ENCODE peak calls at places on chromosomes 11 and 22, in six cellular contexts. One of them, this sample, is unnamed.

GRCh38 chr22:42842658-42843370 is 14.3 kb downstream of the ARFGAP3 start:
- DNase-seq in fibroblast of pulmonary artery: no peak
- DNase-seq in heart left ventricle: no peak
- DNase-seq in heart right ventricle: no peak
- DNase-seq in neural progenitor cell: no peak
- DNase-seq in dorsolateral prefrontal cortex: no peak
- DNase-seq in this sample: no peak

GRCh38 chr22:44369241-44369652 is 56.5 kb upstream of the SHISAL1 start:
- DNase-seq in fibroblast of pulmonary artery: no peak
- DNase-seq in heart left ventricle: peak
- DNase-seq in heart right ventricle: no peak
- DNase-seq in neural progenitor cell: peak
- DNase-seq in dorsolateral prefrontal cortex: no peak
- DNase-seq in this sample: no peak

GRCh38 chr11:103907548-103908455 is 128.6 kb upstream of the DDI1 start:
- DNase-seq in fibroblast of pulmonary artery: peak
- DNase-seq in heart left ventricle: no peak
- DNase-seq in heart right ventricle: no peak
- DNase-seq in neural progenitor cell: no peak
- DNase-seq in dorsolateral prefrontal cortex: no peak
- DNase-seq in this sample: peak

GRCh38 chr11:104333977-104334376 is 170.0 kb upstream of the PDGFD start:
- DNase-seq in fibroblast of pulmonary artery: no peak
- DNase-seq in heart left ventricle: no peak
- DNase-seq in heart right ventricle: no peak
- DNase-seq in neural progenitor cell: no peak
- DNase-seq in dorsolateral prefrontal cortex: no peak
- DNase-seq in this sample: no peak

GRCh38 chr11:61489833-61490585 is 18.5 kb upstream of the LRRC10B start:
- DNase-seq in fibroblast of pulmonary artery: peak
- DNase-seq in heart left ventricle: no peak
- DNase-seq in heart right ventricle: peak
- DNase-seq in neural progenitor cell: peak
- DNase-seq in dorsolateral prefrontal cortex: no peak
- DNase-seq in this sample: no peak

GRCh38 chr11:279966-280761 is 2.0 kb downstream of the NLRP6 start:
- DNase-seq in fibroblast of pulmonary artery: peak
- DNase-seq in heart left ventricle: peak
- DNase-seq in heart right ventricle: peak
- DNase-seq in neural progenitor cell: no peak
- DNase-seq in dorsolateral prefrontal cortex: no peak
- DNase-seq in this sample: peak

GRCh38 chr22:20526628-20527355 is 19.4 kb downstream of the MED15 start:
- DNase-seq in fibroblast of pulmonary artery: peak
- DNase-seq in heart left ventricle: no peak
- DNase-seq in heart right ventricle: no peak
- DNase-seq in neural progenitor cell: no peak
- DNase-seq in dorsolateral prefrontal cortex: no peak
- DNase-seq in this sample: peak

GRCh38 chr11:70064726-70065317 is 13.3 kb upstream of the ANO1 start:
- DNase-seq in fibroblast of pulmonary artery: no peak
- DNase-seq in heart left ventricle: no peak
- DNase-seq in heart right ventricle: no peak
- DNase-seq in neural progenitor cell: no peak
- DNase-seq in dorsolateral prefrontal cortex: no peak
- DNase-seq in this sample: no peak

GRCh38 chr11:469684-470667 is 19.9 kb downstream of the PTDSS2 start:
- DNase-seq in fibroblast of pulmonary artery: peak
- DNase-seq in heart left ventricle: peak
- DNase-seq in heart right ventricle: peak
- DNase-seq in neural progenitor cell: no peak
- DNase-seq in dorsolateral prefrontal cortex: peak
- DNase-seq in this sample: peak

GRCh38 chr11:72439455-72439854 is 5.1 kb upstream of the CLPB start:
- DNase-seq in fibroblast of pulmonary artery: peak
- DNase-seq in heart left ventricle: no peak
- DNase-seq in heart right ventricle: no peak
- DNase-seq in neural progenitor cell: no peak
- DNase-seq in dorsolateral prefrontal cortex: no peak
- DNase-seq in this sample: peak

GRCh38 chr22:43563571-43563970 is 151.8 kb downstream of the MPPED1 start:
- DNase-seq in fibroblast of pulmonary artery: no peak
- DNase-seq in heart left ventricle: no peak
- DNase-seq in heart right ventricle: no peak
- DNase-seq in neural progenitor cell: no peak
- DNase-seq in dorsolateral prefrontal cortex: no peak
- DNase-seq in this sample: no peak

GRCh38 chr11:2259466-2259830 is 10.9 kb downstream of the ASCL2 start:
- DNase-seq in fibroblast of pulmonary artery: no peak
- DNase-seq in heart left ventricle: peak
- DNase-seq in heart right ventricle: peak
- DNase-seq in neural progenitor cell: no peak
- DNase-seq in dorsolateral prefrontal cortex: no peak
- DNase-seq in this sample: no peak

GRCh38 chr11:122440783-122441701 is 214.5 kb upstream of the UBASH3B start:
- DNase-seq in fibroblast of pulmonary artery: peak
- DNase-seq in heart left ventricle: peak
- DNase-seq in heart right ventricle: peak
- DNase-seq in neural progenitor cell: peak
- DNase-seq in dorsolateral prefrontal cortex: peak
- DNase-seq in this sample: no peak

GRCh38 chr22:46578251-46578823 is 40.9 kb upstream of the CELSR1 start:
- DNase-seq in fibroblast of pulmonary artery: no peak
- DNase-seq in heart left ventricle: no peak
- DNase-seq in heart right ventricle: no peak
- DNase-seq in neural progenitor cell: no peak
- DNase-seq in dorsolateral prefrontal cortex: no peak
- DNase-seq in this sample: no peak

GRCh38 chr11:73972620-73973449 is 9.8 kb downstream of the UCP2 start:
- DNase-seq in fibroblast of pulmonary artery: no peak
- DNase-seq in heart left ventricle: no peak
- DNase-seq in heart right ventricle: no peak
- DNase-seq in neural progenitor cell: no peak
- DNase-seq in dorsolateral prefrontal cortex: no peak
- DNase-seq in this sample: no peak

GRCh38 chr11:56163804-56164203 is 3.7 kb upstream of the OR8K5 start:
- DNase-seq in fibroblast of pulmonary artery: no peak
- DNase-seq in heart left ventricle: no peak
- DNase-seq in heart right ventricle: no peak
- DNase-seq in neural progenitor cell: no peak
- DNase-seq in dorsolateral prefrontal cortex: no peak
- DNase-seq in this sample: no peak

GRCh38 chr11:108912587-108912986 is 247.7 kb downstream of the DDX10 start:
- DNase-seq in fibroblast of pulmonary artery: peak
- DNase-seq in heart left ventricle: no peak
- DNase-seq in heart right ventricle: no peak
- DNase-seq in neural progenitor cell: no peak
- DNase-seq in dorsolateral prefrontal cortex: no peak
- DNase-seq in this sample: peak

GRCh38 chr22:47116426-47117341 is 354.2 kb downstream of the TBC1D22A start:
- DNase-seq in fibroblast of pulmonary artery: no peak
- DNase-seq in heart left ventricle: peak
- DNase-seq in heart right ventricle: no peak
- DNase-seq in neural progenitor cell: no peak
- DNase-seq in dorsolateral prefrontal cortex: no peak
- DNase-seq in this sample: no peak

GRCh38 chr11:79263001-79263400 is 177.8 kb downstream of the TENM4 start:
- DNase-seq in fibroblast of pulmonary artery: peak
- DNase-seq in heart left ventricle: peak
- DNase-seq in heart right ventricle: peak
- DNase-seq in neural progenitor cell: no peak
- DNase-seq in dorsolateral prefrontal cortex: no peak
- DNase-seq in this sample: no peak

GRCh38 chr11:93225642-93226041 is 27.9 kb upstream of the SLC36A4 start:
- DNase-seq in fibroblast of pulmonary artery: peak
- DNase-seq in heart left ventricle: no peak
- DNase-seq in heart right ventricle: no peak
- DNase-seq in neural progenitor cell: no peak
- DNase-seq in dorsolateral prefrontal cortex: no peak
- DNase-seq in this sample: peak

GRCh38 chr11:46330154-46330886 is 16.9 kb upstream of the DGKZ start:
- DNase-seq in fibroblast of pulmonary artery: no peak
- DNase-seq in heart left ventricle: no peak
- DNase-seq in heart right ventricle: no peak
- DNase-seq in neural progenitor cell: peak
- DNase-seq in dorsolateral prefrontal cortex: no peak
- DNase-seq in this sample: peak

GRCh38 chr11:18671246-18671645 is 27.3 kb upstream of the TMEM86A start:
- DNase-seq in fibroblast of pulmonary artery: no peak
- DNase-seq in heart left ventricle: no peak
- DNase-seq in heart right ventricle: no peak
- DNase-seq in neural progenitor cell: no peak
- DNase-seq in dorsolateral prefrontal cortex: no peak
- DNase-seq in this sample: no peak

GRCh38 chr22:47367107-47367690 is 604.7 kb downstream of the TBC1D22A start:
- DNase-seq in fibroblast of pulmonary artery: no peak
- DNase-seq in heart left ventricle: no peak
- DNase-seq in heart right ventricle: no peak
- DNase-seq in neural progenitor cell: no peak
- DNase-seq in dorsolateral prefrontal cortex: no peak
- DNase-seq in this sample: no peak

GRCh38 chr22:48091656-48092223 is 1329.3 kb downstream of the TBC1D22A start:
- DNase-seq in fibroblast of pulmonary artery: no peak
- DNase-seq in heart left ventricle: no peak
- DNase-seq in heart right ventricle: no peak
- DNase-seq in neural progenitor cell: no peak
- DNase-seq in dorsolateral prefrontal cortex: no peak
- DNase-seq in this sample: no peak

GRCh38 chr11:89436071-89436470 is 55.1 kb downstream of the NOX4 start:
- DNase-seq in fibroblast of pulmonary artery: peak
- DNase-seq in heart left ventricle: no peak
- DNase-seq in heart right ventricle: no peak
- DNase-seq in neural progenitor cell: peak
- DNase-seq in dorsolateral prefrontal cortex: no peak
- DNase-seq in this sample: peak

GRCh38 chr22:37218399-37218770 is 6.1 kb upstream of the SSTR3 start:
- DNase-seq in fibroblast of pulmonary artery: no peak
- DNase-seq in heart left ventricle: no peak
- DNase-seq in heart right ventricle: no peak
- DNase-seq in neural progenitor cell: no peak
- DNase-seq in dorsolateral prefrontal cortex: no peak
- DNase-seq in this sample: no peak

GRCh38 chr22:20169253-20169822 is 18.5 kb upstream of the CCDC188 start:
- DNase-seq in fibroblast of pulmonary artery: no peak
- DNase-seq in heart left ventricle: no peak
- DNase-seq in heart right ventricle: no peak
- DNase-seq in neural progenitor cell: no peak
- DNase-seq in dorsolateral prefrontal cortex: no peak
- DNase-seq in this sample: no peak

GRCh38 chr11:72000591-72000867 is 1.8 kb downstream of the IL18BP start:
- DNase-seq in fibroblast of pulmonary artery: no peak
- DNase-seq in heart left ventricle: no peak
- DNase-seq in heart right ventricle: no peak
- DNase-seq in neural progenitor cell: no peak
- DNase-seq in dorsolateral prefrontal cortex: no peak
- DNase-seq in this sample: no peak

GRCh38 chr11:83051760-83052671 is 19.7 kb downstream of the RAB30 start:
- DNase-seq in fibroblast of pulmonary artery: peak
- DNase-seq in heart left ventricle: no peak
- DNase-seq in heart right ventricle: peak
- DNase-seq in neural progenitor cell: no peak
- DNase-seq in dorsolateral prefrontal cortex: no peak
- DNase-seq in this sample: peak

GRCh38 chr11:86781546-86781945 is 18.8 kb upstream of the PRSS23 start:
- DNase-seq in fibroblast of pulmonary artery: no peak
- DNase-seq in heart left ventricle: no peak
- DNase-seq in heart right ventricle: no peak
- DNase-seq in neural progenitor cell: no peak
- DNase-seq in dorsolateral prefrontal cortex: no peak
- DNase-seq in this sample: no peak
- TF ChIP-seq CTCF in fibroblast of pulmonary artery: no peak
- TF ChIP-seq CTCF in heart left ventricle: no peak
- TF ChIP-seq CTCF in heart right ventricle: no peak
- TF ChIP-seq CTCF in neural progenitor cell: peak
- TF ChIP-seq CTCF in dorsolateral prefrontal cortex: no peak
- TF ChIP-seq CTCF in this sample: no peak

GRCh38 chr11:34104680-34105078 is 750 bp upstream of the NAT10 start:
- DNase-seq in fibroblast of pulmonary artery: no peak
- DNase-seq in heart left ventricle: no peak
- DNase-seq in heart right ventricle: no peak
- DNase-seq in neural progenitor cell: no peak
- DNase-seq in dorsolateral prefrontal cortex: no peak
- DNase-seq in this sample: no peak
- H3K4me3 ChIP-seq in fibroblast of pulmonary artery: peak
- H3K4me3 ChIP-seq in heart left ventricle: peak
- H3K4me3 ChIP-seq in heart right ventricle: peak
- H3K4me3 ChIP-seq in neural progenitor cell: peak
- H3K4me3 ChIP-seq in dorsolateral prefrontal cortex: peak
- H3K4me3 ChIP-seq in this sample: peak

GRCh38 chr22:28203286-28203685 is 284.2 kb upstream of the PITPNB start:
- DNase-seq in fibroblast of pulmonary artery: no peak
- DNase-seq in heart left ventricle: no peak
- DNase-seq in heart right ventricle: no peak
- DNase-seq in neural progenitor cell: no peak
- DNase-seq in dorsolateral prefrontal cortex: no peak
- DNase-seq in this sample: no peak
- TF ChIP-seq CTCF in fibroblast of pulmonary artery: no peak
- TF ChIP-seq CTCF in heart left ventricle: no peak
- TF ChIP-seq CTCF in heart right ventricle: no peak
- TF ChIP-seq CTCF in neural progenitor cell: no peak
- TF ChIP-seq CTCF in dorsolateral prefrontal cortex: no peak
- TF ChIP-seq CTCF in this sample: no peak

GRCh38 chr11:118222437-118222836 is 2.4 kb downstream of the JAML start:
- DNase-seq in fibroblast of pulmonary artery: no peak
- DNase-seq in heart left ventricle: no peak
- DNase-seq in heart right ventricle: no peak
- DNase-seq in neural progenitor cell: no peak
- DNase-seq in dorsolateral prefrontal cortex: no peak
- DNase-seq in this sample: no peak

GRCh38 chr11:118224512-118225180 is at the start of gene JAML:
- DNase-seq in fibroblast of pulmonary artery: no peak
- DNase-seq in heart left ventricle: no peak
- DNase-seq in heart right ventricle: no peak
- DNase-seq in neural progenitor cell: no peak
- DNase-seq in dorsolateral prefrontal cortex: no peak
- DNase-seq in this sample: no peak

GRCh38 chr11:118226294-118226693 is 1.5 kb upstream of the JAML start:
- DNase-seq in fibroblast of pulmonary artery: no peak
- DNase-seq in heart left ventricle: no peak
- DNase-seq in heart right ventricle: peak
- DNase-seq in neural progenitor cell: no peak
- DNase-seq in dorsolateral prefrontal cortex: no peak
- DNase-seq in this sample: peak

GRCh38 chr11:118223576-118223975 is 1.2 kb downstream of the JAML start:
- DNase-seq in fibroblast of pulmonary artery: no peak
- DNase-seq in heart left ventricle: no peak
- DNase-seq in heart right ventricle: no peak
- DNase-seq in neural progenitor cell: no peak
- DNase-seq in dorsolateral prefrontal cortex: no peak
- DNase-seq in this sample: no peak

GRCh38 chr11:118223992-118224391 is 819 bp downstream of the JAML start:
- DNase-seq in fibroblast of pulmonary artery: no peak
- DNase-seq in heart left ventricle: no peak
- DNase-seq in heart right ventricle: no peak
- DNase-seq in neural progenitor cell: no peak
- DNase-seq in dorsolateral prefrontal cortex: no peak
- DNase-seq in this sample: no peak
- H3K4me3 ChIP-seq in fibroblast of pulmonary artery: no peak
- H3K4me3 ChIP-seq in heart left ventricle: no peak
- H3K4me3 ChIP-seq in heart right ventricle: peak
- H3K4me3 ChIP-seq in neural progenitor cell: no peak
- H3K4me3 ChIP-seq in dorsolateral prefrontal cortex: no peak
- H3K4me3 ChIP-seq in this sample: no peak

GRCh38 chr22:49108636-49109315 is 718.9 kb downstream of the BRD1 start:
- DNase-seq in fibroblast of pulmonary artery: no peak
- DNase-seq in heart left ventricle: no peak
- DNase-seq in heart right ventricle: no peak
- DNase-seq in neural progenitor cell: no peak
- DNase-seq in dorsolateral prefrontal cortex: no peak
- DNase-seq in this sample: no peak
- TF ChIP-seq CTCF in fibroblast of pulmonary artery: no peak
- TF ChIP-seq CTCF in heart left ventricle: no peak
- TF ChIP-seq CTCF in heart right ventricle: no peak
- TF ChIP-seq CTCF in neural progenitor cell: no peak
- TF ChIP-seq CTCF in dorsolateral prefrontal cortex: no peak
- TF ChIP-seq CTCF in this sample: no peak

This sample was measured in fibroblast of villous mesenchyme.